ENCODE peak calls at places on chromosomes 5 and 9, in seven cellular contexts. J, Y, E, A, Z, U and K are unnamed samples.

GRCh38 chr5:134891473-134891872 is 13.5 kb upstream of the PCBD2 start:
- DNase-seq in J (no peak), Y (no peak), E (no peak), A (no peak), Z (no peak), U (no peak), K (no peak)

GRCh38 chr5:525916-526315 is 1.7 kb upstream of the SLC9A3 start:
- DNase-seq in J (no peak), Y (no peak), E (no peak), A (no peak), Z (no peak), U (no peak), K (no peak)

GRCh38 chr9:77766587-77766986 is 118.5 kb upstream of the GNA14 start:
- DNase-seq in J (no peak), Y (no peak), E (no peak), A (no peak), Z (no peak), U (no peak), K (no peak)

GRCh38 chr9:132730054-132731033 is 60.1 kb downstream of the GTF3C4 start:
- DNase-seq in J (no peak), Y (no peak), E (no peak), A (no peak), Z (no peak), U (no peak), K (no peak)

GRCh38 chr9:121738391-121738790 is 87.0 kb downstream of the DAB2IP start:
- DNase-seq in J (no peak), Y (no peak), E (no peak), A (no peak), Z (no peak), U (no peak), K (no peak)

GRCh38 chr5:23446436-23446835 is 61.0 kb upstream of the PRDM9 start:
- DNase-seq in J (peak), Y (no peak), E (no peak), A (no peak), Z (no peak), U (no peak), K (no peak)

GRCh38 chr5:112710896-112711295 is 26.8 kb upstream of the APC start:
- DNase-seq in J (no peak), Y (no peak), E (no peak), A (no peak), Z (no peak), U (no peak), K (no peak)

GRCh38 chr5:42840279-42840678 is 28.6 kb upstream of the SELENOP start:
- DNase-seq in J (peak), Y (peak), E (no peak), A (no peak), Z (peak), U (no peak), K (no peak)

GRCh38 chr5:57779383-57780223 is 297.0 kb upstream of the ACTBL2 start:
- DNase-seq in J (peak), Y (peak), E (no peak), A (no peak), Z (peak), U (no peak), K (no peak)

GRCh38 chr9:117303643-117304230 is 111.1 kb downstream of the ASTN2 start:
- DNase-seq in J (no peak), Y (no peak), E (no peak), A (no peak), Z (no peak), U (no peak), K (no peak)